ENCODE peak calls at places on chromosomes 7 and 10, in five cellular contexts. O is MM.1S, T is GM12865, F is fibroblast of the aortic adventitia, K is AG09309. N is an unnamed sample.

GRCh38 chr7:49001610-49002033 is 77.3 kb downstream of the CDC14C start:
- DNase-seq in O (peak; percentile 78), T (peak; percentile 71), F (no peak), K (no peak), N (no peak)

GRCh38 chr10:123854003-123854402 is 37.6 kb downstream of the CPXM2 start:
- DNase-seq in O (no peak), T (no peak), F (no peak), K (no peak), N (no peak)

GRCh38 chr7:31049001-31049765 is 2.9 kb upstream of the ADCYAP1R1 start:
- DNase-seq in O (no peak), T (no peak), F (no peak), K (no peak), N (no peak)

GRCh38 chr10:96339956-96340904 is 18.6 kb downstream of the OPALIN start:
- DNase-seq in O (peak; percentile 71), T (peak; percentile 83), F (peak; percentile 59), K (peak; percentile 23), N (peak; percentile 46)

GRCh38 chr10:95475003-95475383 is 86.2 kb downstream of the SORBS1 start:
- DNase-seq in O (no peak), T (no peak), F (no peak), K (no peak), N (no peak)

GRCh38 chr7:106365252-106366005 is 80.6 kb upstream of the NAMPT start:
- DNase-seq in O (peak; percentile 77), T (peak; percentile 68), F (peak; percentile 41), K (no peak), N (no peak)

GRCh38 chr7:132639983-132640382 is 63.7 kb upstream of the PLXNA4 start:
- DNase-seq in O (no peak), T (no peak), F (no peak), K (no peak), N (no peak)

GRCh38 chr7:79652619-79653018 is 199.2 kb upstream of the MAGI2 start:
- DNase-seq in O (no peak), T (no peak), F (peak; percentile 33), K (no peak), N (no peak)

GRCh38 chr7:15558747-15559146 is 3.1 kb downstream of the AGMO start:
- DNase-seq in O (no peak), T (no peak), F (peak; percentile 45), K (peak; percentile 27), N (no peak)

GRCh38 chr10:97732052-97732359 is 4.9 kb upstream of the ZFYVE27 start:
- DNase-seq in O (no peak), T (no peak), F (no peak), K (no peak), N (no peak)

GRCh38 chr10:97734021-97734420 is 2.9 kb upstream of the ZFYVE27 start:
- DNase-seq in O (no peak), T (no peak), F (no peak), K (no peak), N (no peak)

GRCh38 chr10:97733256-97733655 is 3.7 kb upstream of the ZFYVE27 start:
- DNase-seq in O (no peak), T (no peak), F (peak; percentile 10), K (no peak), N (no peak)

GRCh38 chr10:97729014-97729413 is 7.9 kb upstream of the ZFYVE27 start:
- DNase-seq in O (no peak), T (no peak), F (no peak), K (no peak), N (no peak)

GRCh38 chr10:97731346-97732051 is 5.4 kb upstream of the ZFYVE27 start:
- DNase-seq in O (peak; percentile 51), T (peak; percentile 71), F (peak; percentile 89), K (no peak), N (peak; percentile 51)
- TF ChIP-seq CTCF in O (peak; percentile 80), T (peak; percentile 80), F (peak; percentile 86), K (peak; percentile 84), N (peak; percentile 85)

GRCh38 chr10:21330628-21331020 is 194.9 kb downstream of the SKIDA1 start:
- DNase-seq in O (no peak), T (no peak), F (peak; percentile 12), K (no peak), N (no peak)

GRCh38 chr10:21334891-21335696 is 190.4 kb downstream of the SKIDA1 start:
- DNase-seq in O (no peak), T (no peak), F (peak; percentile 98), K (peak; percentile 64), N (no peak)

GRCh38 chr10:21337171-21337792 is 188.2 kb downstream of the SKIDA1 start:
- DNase-seq in O (no peak), T (no peak), F (no peak), K (no peak), N (no peak)

GRCh38 chr10:21340341-21340740 is 185.1 kb downstream of the SKIDA1 start:
- DNase-seq in O (no peak), T (no peak), F (no peak), K (no peak), N (no peak)

GRCh38 chr10:21336476-21337170 is 188.9 kb downstream of the SKIDA1 start:
- DNase-seq in O (no peak), T (no peak), F (peak; percentile 99), K (peak; percentile 74), N (no peak)
- TF ChIP-seq CTCF in O (no peak), T (no peak), F (no peak), K (no peak), N (no peak)

GRCh38 chr7:105141068-105141467 is 127.1 kb downstream of the KMT2E start:
- DNase-seq in O (no peak), T (peak; percentile 25), F (peak; percentile 72), K (peak; percentile 3), N (no peak)
- TF ChIP-seq CTCF in O (peak; percentile 30), T (no peak), F (peak; percentile 63), K (peak; percentile 47), N (peak; percentile 51)

DNA sequence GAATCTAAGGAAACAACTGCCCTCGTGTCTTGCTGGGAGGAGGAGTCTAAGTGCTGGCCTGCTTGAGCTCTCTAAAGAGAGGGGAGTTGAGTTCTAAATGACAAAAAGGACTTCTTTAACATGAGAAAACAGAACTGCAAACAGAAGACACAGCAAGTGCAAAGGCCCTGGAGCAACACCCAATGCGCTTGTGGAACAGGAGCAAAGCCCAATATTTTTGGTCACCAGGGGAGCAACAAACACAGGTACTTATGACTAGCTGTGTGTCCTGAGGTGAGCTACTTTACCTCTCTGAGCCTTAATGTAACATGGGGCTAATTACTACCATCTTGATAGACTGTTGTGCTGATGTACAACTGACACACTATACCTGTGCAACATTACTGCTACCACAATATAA is 634.3 kb downstream of the PARD3 start:
- DNase-seq in O (no peak), T (no peak), F (no peak), K (no peak), N (no peak)
- TF ChIP-seq CTCF in O (no peak), T (no peak), F (no peak), K (no peak), N (no peak)

GRCh38 chr10:30828227-30828626 is 198.7 kb upstream of the LYZL2 start:
- DNase-seq in O (no peak), T (no peak), F (no peak), K (no peak), N (no peak)
- TF ChIP-seq CTCF in O (no peak), T (no peak), F (no peak), K (no peak), N (no peak)